ENCODE peak calls at places on chromosomes 11 and 22, in eight cellular contexts. One of them, this sample, is unnamed.

GRCh38 chr11:133605493-133605892 is 73.2 kb upstream of the OPCML start:
- DNase-seq in body of pancreas: no peak
- DNase-seq in cardiac muscle cell: no peak
- DNase-seq in fibroblast of lung: no peak
- DNase-seq in A549: no peak
- DNase-seq in neuronal stem cell: no peak
- DNase-seq in neural progenitor cell: no peak
- DNase-seq in mammary epithelial cell: no peak
- DNase-seq in this sample: no peak

GRCh38 chr22:48822278-48823233 is 1005.1 kb downstream of the BRD1 start:
- DNase-seq in neuronal stem cell: no peak
- DNase-seq in mammary epithelial cell: no peak
- DNase-seq in body of pancreas: no peak
- DNase-seq in fibroblast of lung: no peak
- DNase-seq in cardiac muscle cell: no peak
- DNase-seq in A549: no peak
- DNase-seq in neural progenitor cell: no peak
- DNase-seq in this sample: no peak

GRCh38 chr11:128862913-128863660 is 4.0 kb downstream of the KCNJ1 start:
- DNase-seq in fibroblast of lung: peak; percentile 48
- DNase-seq in mammary epithelial cell: peak; percentile 51
- DNase-seq in neuronal stem cell: no peak
- DNase-seq in neural progenitor cell: no peak
- DNase-seq in cardiac muscle cell: peak; percentile 34
- DNase-seq in A549: no peak
- DNase-seq in body of pancreas: no peak
- DNase-seq in this sample: no peak

GRCh38 chr22:24411256-24412004 is 16.0 kb upstream of the ADORA2A start:
- DNase-seq in neural progenitor cell: no peak
- DNase-seq in cardiac muscle cell: no peak
- DNase-seq in neuronal stem cell: no peak
- DNase-seq in A549: no peak
- DNase-seq in body of pancreas: no peak
- DNase-seq in mammary epithelial cell: no peak
- DNase-seq in fibroblast of lung: no peak
- DNase-seq in this sample: no peak

GRCh38 chr11:104254347-104254746 is 90.4 kb upstream of the PDGFD start:
- DNase-seq in cardiac muscle cell: peak; percentile 70
- DNase-seq in body of pancreas: peak; percentile 22
- DNase-seq in neural progenitor cell: peak; percentile 85
- DNase-seq in fibroblast of lung: peak; percentile 41
- DNase-seq in A549: no peak
- DNase-seq in neuronal stem cell: peak; percentile 71
- DNase-seq in mammary epithelial cell: peak; percentile 33
- DNase-seq in this sample: no peak

GRCh38 chr22:40400173-40400572 is 29.8 kb downstream of the SGSM3 start:
- DNase-seq in mammary epithelial cell: no peak
- DNase-seq in neuronal stem cell: no peak
- DNase-seq in fibroblast of lung: no peak
- DNase-seq in body of pancreas: no peak
- DNase-seq in neural progenitor cell: no peak
- DNase-seq in A549: no peak
- DNase-seq in cardiac muscle cell: no peak
- DNase-seq in this sample: peak; percentile 78

GRCh38 chr22:38083931-38084631 is at the start of gene SLC16A8:
- DNase-seq in mammary epithelial cell: no peak
- DNase-seq in fibroblast of lung: no peak
- DNase-seq in A549: no peak
- DNase-seq in cardiac muscle cell: no peak
- DNase-seq in neuronal stem cell: peak; percentile 54
- DNase-seq in body of pancreas: no peak
- DNase-seq in neural progenitor cell: peak; percentile 83
- DNase-seq in this sample: no peak

GRCh38 chr11:45091563-45092392 is 54.7 kb upstream of the PRDM11 start:
- DNase-seq in neuronal stem cell: no peak
- DNase-seq in fibroblast of lung: peak; percentile 70
- DNase-seq in A549: no peak
- DNase-seq in neural progenitor cell: peak; percentile 72
- DNase-seq in mammary epithelial cell: no peak
- DNase-seq in cardiac muscle cell: peak; percentile 86
- DNase-seq in body of pancreas: no peak
- DNase-seq in this sample: peak; percentile 18

GRCh38 chr11:115699733-115700132 is 195.5 kb upstream of the CADM1 start:
- DNase-seq in fibroblast of lung: peak; percentile 25
- DNase-seq in neural progenitor cell: no peak
- DNase-seq in body of pancreas: no peak
- DNase-seq in mammary epithelial cell: no peak
- DNase-seq in A549: no peak
- DNase-seq in neuronal stem cell: no peak
- DNase-seq in cardiac muscle cell: peak; percentile 4
- DNase-seq in this sample: no peak

GRCh38 chr22:20031732-20032406 is 11.0 kb downstream of the TANGO2 start:
- DNase-seq in body of pancreas: no peak
- DNase-seq in A549: no peak
- DNase-seq in fibroblast of lung: no peak
- DNase-seq in mammary epithelial cell: peak; percentile 39
- DNase-seq in neural progenitor cell: no peak
- DNase-seq in cardiac muscle cell: no peak
- DNase-seq in neuronal stem cell: no peak
- DNase-seq in this sample: no peak

GRCh38 chr11:32431657-32432056 is 3.7 kb downstream of the WT1 start:
- DNase-seq in cardiac muscle cell: no peak
- DNase-seq in fibroblast of lung: no peak
- DNase-seq in neuronal stem cell: no peak
- DNase-seq in neural progenitor cell: no peak
- DNase-seq in A549: no peak
- DNase-seq in mammary epithelial cell: no peak
- DNase-seq in body of pancreas: no peak
- DNase-seq in this sample: no peak

GRCh38 chr11:8814209-8814922 is 96.6 kb upstream of the AKIP1 start:
- DNase-seq in neural progenitor cell: no peak
- DNase-seq in cardiac muscle cell: no peak
- DNase-seq in neuronal stem cell: no peak
- DNase-seq in A549: no peak
- DNase-seq in mammary epithelial cell: peak; percentile 95
- DNase-seq in body of pancreas: no peak
- DNase-seq in fibroblast of lung: no peak
- DNase-seq in this sample: peak; percentile 27

GRCh38 chr11:118312328-118312727 is 7.8 kb downstream of the CD3E start:
- DNase-seq in mammary epithelial cell: no peak
- DNase-seq in neural progenitor cell: no peak
- DNase-seq in fibroblast of lung: no peak
- DNase-seq in A549: no peak
- DNase-seq in cardiac muscle cell: no peak
- DNase-seq in neuronal stem cell: no peak
- DNase-seq in body of pancreas: no peak
- DNase-seq in this sample: no peak

GRCh38 chr11:44110231-44110679 is 14.8 kb downstream of the EXT2 start:
- DNase-seq in A549: peak; percentile 72
- DNase-seq in neuronal stem cell: peak; percentile 40
- DNase-seq in cardiac muscle cell: peak; percentile 63
- DNase-seq in body of pancreas: peak; percentile 49
- DNase-seq in neural progenitor cell: peak; percentile 64
- DNase-seq in mammary epithelial cell: peak; percentile 32
- DNase-seq in fibroblast of lung: peak; percentile 47
- DNase-seq in this sample: peak; percentile 53

GRCh38 chr11:59689015-59689414 is 20.2 kb upstream of the PATL1 start:
- DNase-seq in neuronal stem cell: no peak
- DNase-seq in fibroblast of lung: no peak
- DNase-seq in cardiac muscle cell: no peak
- DNase-seq in body of pancreas: no peak
- DNase-seq in neural progenitor cell: no peak
- DNase-seq in A549: no peak
- DNase-seq in mammary epithelial cell: no peak
- DNase-seq in this sample: no peak

DNA sequence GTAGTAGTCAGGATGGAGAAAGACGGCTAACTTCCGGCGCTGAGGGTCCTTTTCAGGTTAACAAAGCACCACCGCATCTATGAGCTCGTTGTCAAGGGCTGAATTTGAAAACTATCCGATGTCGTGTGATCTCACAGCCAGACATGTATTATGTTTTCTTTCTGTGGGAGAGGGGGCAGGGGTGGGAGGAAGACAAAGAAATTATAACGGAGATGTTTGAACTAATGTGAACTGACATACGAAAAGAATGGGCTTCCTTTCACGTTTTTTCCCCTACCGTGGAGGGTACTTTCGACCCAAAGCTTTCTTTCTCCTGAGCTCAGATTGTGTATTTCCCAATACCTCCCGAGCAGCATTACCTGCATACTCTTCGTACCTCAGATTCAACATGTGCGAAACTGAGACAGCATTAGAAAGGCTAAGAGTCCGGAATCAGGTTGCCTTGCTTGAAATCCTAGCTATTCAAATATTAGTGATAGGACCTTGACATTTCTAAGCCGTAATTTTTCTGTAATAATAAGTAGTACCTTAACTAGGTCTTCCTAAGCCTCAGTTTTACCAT is 696 bp upstream of the PAK1 start:
- DNase-seq in neuronal stem cell: no peak
- DNase-seq in fibroblast of lung: no peak
- DNase-seq in body of pancreas: peak; percentile 16
- DNase-seq in A549: no peak
- DNase-seq in mammary epithelial cell: no peak
- DNase-seq in cardiac muscle cell: no peak
- DNase-seq in neural progenitor cell: no peak
- DNase-seq in this sample: no peak
- H3K27ac ChIP-seq in neuronal stem cell: no peak overlapping the region
- H3K27ac ChIP-seq in fibroblast of lung: no peak overlapping the region
- H3K27ac ChIP-seq in body of pancreas: peak overlapping the region; percentile 94
- H3K27ac ChIP-seq in A549: peak overlapping the region; percentile 91
- H3K27ac ChIP-seq in mammary epithelial cell: peak overlapping the region; percentile 3
- H3K27ac ChIP-seq in cardiac muscle cell: no peak overlapping the region
- H3K27ac ChIP-seq in neural progenitor cell: peak overlapping the region; percentile 32
- H3K27ac ChIP-seq in this sample: no peak overlapping the region

DNA sequence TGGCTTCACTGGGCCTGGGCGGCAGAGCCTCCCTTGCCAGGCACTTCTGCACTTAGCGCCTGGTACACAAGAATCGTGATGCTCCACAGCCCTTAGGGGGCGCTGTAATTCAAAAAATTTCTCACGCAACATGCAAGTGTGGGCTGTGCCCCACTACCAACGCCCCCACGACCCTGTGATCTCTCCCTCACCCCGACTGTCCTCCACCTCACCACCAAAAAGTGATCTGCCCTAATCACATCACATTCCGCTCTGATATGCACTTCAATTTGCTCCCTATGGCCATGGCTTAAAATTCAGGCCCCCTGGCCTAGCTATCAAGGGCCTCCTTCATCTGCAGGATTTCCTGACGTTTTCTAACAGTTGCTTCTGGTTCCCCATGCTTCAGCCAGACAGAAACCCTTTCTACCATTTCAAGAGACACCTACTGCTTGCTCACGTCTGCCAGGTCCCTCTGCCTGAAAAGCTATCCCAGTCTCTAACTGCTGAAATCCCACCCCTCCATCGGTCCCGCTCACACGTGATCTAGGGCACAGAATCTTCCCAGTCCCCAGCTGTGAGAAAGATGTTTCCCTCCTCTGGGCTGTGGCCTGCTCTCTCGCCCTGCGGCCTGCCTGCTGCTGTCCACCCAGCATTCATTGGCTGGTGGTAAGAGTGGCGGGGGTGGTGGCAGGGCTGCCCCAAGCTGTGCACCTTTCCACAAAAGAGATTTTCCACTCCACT is 27.9 kb upstream of the LRRC32 start:
- DNase-seq in neural progenitor cell: peak; percentile 61
- DNase-seq in mammary epithelial cell: no peak
- DNase-seq in cardiac muscle cell: no peak
- DNase-seq in A549: no peak
- DNase-seq in neuronal stem cell: no peak
- DNase-seq in body of pancreas: no peak
- DNase-seq in fibroblast of lung: no peak
- DNase-seq in this sample: no peak
- H3K27ac ChIP-seq in neural progenitor cell: no peak overlapping the region
- H3K27ac ChIP-seq in mammary epithelial cell: no peak overlapping the region
- H3K27ac ChIP-seq in cardiac muscle cell: no peak overlapping the region
- H3K27ac ChIP-seq in A549: peak overlapping the region; percentile 89
- H3K27ac ChIP-seq in neuronal stem cell: no peak overlapping the region
- H3K27ac ChIP-seq in body of pancreas: no peak overlapping the region
- H3K27ac ChIP-seq in fibroblast of lung: no peak overlapping the region
- H3K27ac ChIP-seq in this sample: no peak overlapping the region

GRCh38 chr11:66886671-66887221 is 29.9 kb downstream of the LRFN4 start:
- DNase-seq in A549: peak; percentile 95
- DNase-seq in neural progenitor cell: no peak
- DNase-seq in body of pancreas: peak; percentile 41
- DNase-seq in neuronal stem cell: no peak
- DNase-seq in fibroblast of lung: no peak
- DNase-seq in cardiac muscle cell: peak; percentile 88
- DNase-seq in mammary epithelial cell: no peak
- DNase-seq in this sample: no peak

GRCh38 chr11:66889974-66890373 is 33.1 kb downstream of the LRFN4 start:
- DNase-seq in mammary epithelial cell: no peak
- DNase-seq in neuronal stem cell: peak; percentile 43
- DNase-seq in fibroblast of lung: peak; percentile 42
- DNase-seq in cardiac muscle cell: peak; percentile 15
- DNase-seq in neural progenitor cell: peak; percentile 84
- DNase-seq in body of pancreas: no peak
- DNase-seq in A549: no peak
- DNase-seq in this sample: no peak

GRCh38 chr11:66887531-66887930 is 30.7 kb downstream of the LRFN4 start:
- DNase-seq in cardiac muscle cell: peak; percentile 41
- DNase-seq in mammary epithelial cell: no peak
- DNase-seq in fibroblast of lung: peak; percentile 25
- DNase-seq in A549: no peak
- DNase-seq in body of pancreas: no peak
- DNase-seq in neuronal stem cell: no peak
- DNase-seq in neural progenitor cell: no peak
- DNase-seq in this sample: no peak

GRCh38 chr11:66886317-66886588 is 29.4 kb downstream of the LRFN4 start:
- DNase-seq in fibroblast of lung: no peak
- DNase-seq in neural progenitor cell: no peak
- DNase-seq in mammary epithelial cell: no peak
- DNase-seq in body of pancreas: no peak
- DNase-seq in cardiac muscle cell: peak; percentile 12
- DNase-seq in neuronal stem cell: no peak
- DNase-seq in A549: no peak
- DNase-seq in this sample: no peak

DNA sequence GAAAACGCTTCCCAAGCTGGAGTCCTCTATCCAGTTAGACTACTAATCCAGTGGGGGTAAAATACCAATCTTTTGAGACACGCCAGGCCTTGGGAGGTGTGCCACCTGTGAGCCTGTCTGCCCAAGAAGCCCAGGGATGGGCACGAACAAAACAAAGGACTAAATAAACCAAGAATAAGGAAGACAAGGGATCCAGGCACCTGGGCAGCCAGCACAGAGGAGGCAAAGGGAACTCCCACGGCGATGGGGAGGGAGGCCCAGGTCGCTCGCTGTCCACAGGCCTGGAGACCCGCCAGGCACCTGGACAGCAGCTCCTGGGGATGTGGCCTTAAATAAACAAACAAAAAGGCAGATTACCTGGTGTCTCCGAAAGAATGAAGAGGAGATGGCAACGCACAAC is 31.4 kb downstream of the LRFN4 start:
- DNase-seq in neuronal stem cell: no peak
- DNase-seq in cardiac muscle cell: no peak
- DNase-seq in body of pancreas: no peak
- DNase-seq in fibroblast of lung: no peak
- DNase-seq in A549: no peak
- DNase-seq in neural progenitor cell: no peak
- DNase-seq in mammary epithelial cell: no peak
- DNase-seq in this sample: no peak
- H3K27ac ChIP-seq in neuronal stem cell: no peak overlapping the region
- H3K27ac ChIP-seq in cardiac muscle cell: no peak overlapping the region
- H3K27ac ChIP-seq in body of pancreas: no peak overlapping the region
- H3K27ac ChIP-seq in fibroblast of lung: no peak overlapping the region
- H3K27ac ChIP-seq in A549: peak overlapping the region; percentile 95
- H3K27ac ChIP-seq in neural progenitor cell: no peak overlapping the region
- H3K27ac ChIP-seq in mammary epithelial cell: no peak overlapping the region
- H3K27ac ChIP-seq in this sample: no peak overlapping the region

GRCh38 chr11:17986711-17987220 is 26.1 kb downstream of the SERGEF start:
- DNase-seq in fibroblast of lung: no peak
- DNase-seq in A549: no peak
- DNase-seq in neural progenitor cell: no peak
- DNase-seq in mammary epithelial cell: no peak
- DNase-seq in neuronal stem cell: no peak
- DNase-seq in cardiac muscle cell: no peak
- DNase-seq in body of pancreas: no peak
- DNase-seq in this sample: no peak
- H3K27ac ChIP-seq in fibroblast of lung: no peak overlapping the region
- H3K27ac ChIP-seq in A549: no peak overlapping the region
- H3K27ac ChIP-seq in neural progenitor cell: no peak overlapping the region
- H3K27ac ChIP-seq in mammary epithelial cell: peak overlapping the region; percentile 53
- H3K27ac ChIP-seq in neuronal stem cell: no peak overlapping the region
- H3K27ac ChIP-seq in cardiac muscle cell: no peak overlapping the region
- H3K27ac ChIP-seq in body of pancreas: peak overlapping the region; percentile 44
- H3K27ac ChIP-seq in this sample: no peak overlapping the region